ENCODE peak calls at places on chromosomes 4 and X, in seven cellular contexts. P, A, X, S, B, C and Z are unnamed samples.

GRCh38 chr4:6992728-6993655 is 50.2 kb upstream of the TADA2B start:
- DNase-seq in P (no peak), A (no peak), X (no peak), S (peak), B (no peak), C (no peak), Z (no peak)

GRCh38 chrX:80876877-80877276 is 67.2 kb upstream of the BRWD3 start:
- DNase-seq in P (peak), A (no peak), X (no peak), S (no peak), B (no peak), C (no peak), Z (no peak)

GRCh38 chr4:151166662-151167061 is 67.2 kb downstream of the RPS3A start:
- DNase-seq in P (no peak), A (no peak), X (no peak), S (peak), B (no peak), C (no peak), Z (no peak)

GRCh38 chrX:109855501-109855900 is 122.4 kb upstream of the ACSL4 start:
- DNase-seq in P (no peak), A (no peak), X (no peak), S (no peak), B (no peak), C (no peak), Z (no peak)

GRCh38 chr4:3009422-3009821 is 46.1 kb downstream of the GRK4 start:
- DNase-seq in P (peak), A (no peak), X (peak), S (no peak), B (no peak), C (no peak), Z (no peak)

GRCh38 chrX:33339219-33339618 is 127.9 kb upstream of the DMD start:
- DNase-seq in P (peak), A (no peak), X (peak), S (peak), B (no peak), C (no peak), Z (no peak)

GRCh38 chr4:38949416-38950051 is 81.9 kb downstream of the FAM114A1 start:
- DNase-seq in P (peak), A (no peak), X (no peak), S (no peak), B (peak), C (no peak), Z (no peak)

GRCh38 chr4:3440979-3441500 is 728 bp upstream of the HGFAC start:
- DNase-seq in P (peak), A (no peak), X (no peak), S (no peak), B (no peak), C (no peak), Z (peak)

GRCh38 chr4:98691588-98691987 is 33.2 kb upstream of the TSPAN5 start:
- DNase-seq in P (no peak), A (no peak), X (no peak), S (no peak), B (no peak), C (no peak), Z (no peak)

GRCh38 chr4:95511477-95511876 is 37.3 kb downstream of the UNC5C start:
- DNase-seq in P (no peak), A (no peak), X (no peak), S (no peak), B (no peak), C (no peak), Z (no peak)

GRCh38 chr4:2761035-2761923 is 5.1 kb upstream of the TNIP2 start:
- DNase-seq in P (peak), A (peak), X (peak), S (no peak), B (no peak), C (no peak), Z (no peak)

GRCh38 chr4:53012738-53013137 is 150.6 kb downstream of the RASL11B start:
- DNase-seq in P (no peak), A (no peak), X (no peak), S (no peak), B (no peak), C (no peak), Z (no peak)

GRCh38 chr4:59457576-59457975 is 1742.5 kb upstream of the ADGRL3 start:
- DNase-seq in P (no peak), A (no peak), X (no peak), S (no peak), B (no peak), C (no peak), Z (no peak)

GRCh38 chr4:81173213-81173612 is 41.8 kb downstream of the PRKG2 start:
- DNase-seq in P (peak), A (no peak), X (no peak), S (no peak), B (no peak), C (no peak), Z (no peak)

GRCh38 chr4:77818667-77819408 is at the start of gene CNOT6L:
- DNase-seq in P (peak), A (peak), X (peak), S (peak), B (peak), C (peak), Z (peak)

GRCh38 chrX:130110379-130111219 is at the start of gene ELF4:
- DNase-seq in P (no peak), A (no peak), X (peak), S (peak), B (peak), C (no peak), Z (no peak)

GRCh38 chr4:87108142-87108546 is 112.3 kb downstream of the KLHL8 start:
- DNase-seq in P (peak), A (no peak), X (no peak), S (peak), B (no peak), C (no peak), Z (no peak)

GRCh38 chr4:54192811-54193210 is 36.3 kb upstream of the PDGFRA start:
- DNase-seq in P (no peak), A (no peak), X (peak), S (no peak), B (no peak), C (no peak), Z (no peak)

GRCh38 chrX:40581333-40581910 is 652 bp downstream of the ATP6AP2 start:
- DNase-seq in P (peak), A (no peak), X (no peak), S (no peak), B (no peak), C (no peak), Z (no peak)

GRCh38 chr4:149345424-149345823 is 470.2 kb downstream of the IQCM start:
- DNase-seq in P (peak), A (no peak), X (no peak), S (no peak), B (no peak), C (no peak), Z (no peak)

GRCh38 chrX:40158036-40158706 is 60.4 kb upstream of the BCOR start:
- DNase-seq in P (no peak), A (no peak), X (peak), S (peak), B (no peak), C (peak), Z (peak)

DNA sequence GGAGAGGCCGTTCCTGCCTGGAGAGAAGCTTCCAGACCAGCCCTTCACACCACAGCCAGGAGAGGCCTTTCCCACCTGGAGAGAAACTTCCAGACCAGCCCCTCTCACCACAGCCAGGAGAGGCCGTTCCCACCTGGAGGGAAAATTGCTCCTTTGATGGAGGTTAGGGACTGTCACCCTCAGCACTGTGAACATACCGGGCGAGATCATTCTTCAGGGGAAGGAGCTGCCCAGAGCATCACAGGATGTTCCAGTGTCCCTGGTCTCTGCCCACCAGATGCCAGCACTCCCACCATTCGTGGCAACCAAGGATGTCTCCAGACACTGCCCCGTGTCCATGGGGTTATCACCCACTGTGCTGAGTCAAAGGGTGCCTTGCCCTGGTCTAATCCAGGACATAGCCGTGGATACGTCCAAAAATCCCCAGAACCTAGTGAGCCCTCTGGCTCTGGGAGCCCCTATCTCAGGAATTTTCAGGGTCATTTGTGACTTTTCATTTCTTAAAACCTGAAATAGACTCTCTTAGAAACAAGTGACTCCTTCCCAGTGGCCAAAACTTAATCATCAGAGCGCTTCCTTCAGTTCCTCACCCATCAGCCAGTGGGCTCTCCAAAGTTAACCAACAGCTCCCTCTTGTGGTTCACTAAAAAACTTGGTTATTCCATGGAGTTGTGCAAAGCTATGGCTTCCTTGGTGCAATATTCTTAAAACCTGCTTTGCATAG is 80.2 kb downstream of the CRMP1 start:
- DNase-seq in P (peak), A (peak), X (peak), S (peak), B (no peak), C (peak), Z (no peak)
- TF ChIP-seq CTCF in P (peak), A (peak), X (peak), S (peak), B (peak), C (peak), Z (peak)

DNA sequence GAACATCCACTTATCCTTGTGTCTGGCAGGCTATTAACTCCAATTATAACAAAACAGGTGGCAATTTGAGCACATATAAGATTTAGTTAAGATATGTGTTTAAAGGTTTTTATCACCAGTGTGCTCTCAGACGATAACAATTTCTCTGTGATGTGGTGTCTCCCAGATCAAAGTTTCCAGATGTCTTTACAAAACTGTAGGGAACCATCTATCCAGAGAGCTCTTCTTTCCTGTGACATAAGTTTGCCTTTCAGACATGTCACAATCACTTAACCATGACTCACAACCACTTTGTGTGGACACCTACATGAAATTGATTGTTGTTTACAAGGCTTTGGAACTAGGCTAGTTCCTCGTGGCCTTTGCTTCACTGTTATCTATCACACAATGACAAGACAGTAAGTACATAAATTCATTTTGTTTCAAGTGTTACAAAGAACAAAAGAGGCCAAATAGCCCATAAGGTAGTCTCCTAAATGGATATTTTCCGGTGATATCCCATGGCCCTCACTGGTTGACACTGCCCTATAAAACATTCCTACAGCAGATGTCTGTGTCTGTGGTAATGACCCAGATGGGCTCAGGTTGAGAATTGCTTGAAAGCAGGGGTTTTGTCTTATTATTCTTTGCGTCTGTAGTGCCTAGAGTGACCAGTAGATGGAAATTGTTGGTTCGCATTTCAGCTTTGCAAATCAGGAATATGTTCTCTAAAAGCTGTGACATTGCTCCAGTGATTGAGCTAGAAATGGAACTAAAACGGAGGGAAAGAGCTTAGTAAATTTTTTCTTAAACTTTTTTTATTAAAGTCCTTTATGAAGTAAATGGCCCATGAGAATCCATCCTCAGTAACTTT is 297.8 kb upstream of the FAM241A start:
- DNase-seq in P (no peak), A (no peak), X (no peak), S (no peak), B (no peak), C (no peak), Z (no peak)
- TF ChIP-seq CTCF in P (no peak), A (no peak), X (peak), S (peak), B (no peak), C (peak), Z (peak)

GRCh38 chr4:25863347-25863784 is 578 bp upstream of the SEL1L3 start:
- DNase-seq in P (no peak), A (no peak), X (peak), S (no peak), B (no peak), C (peak), Z (peak)
- TF ChIP-seq CTCF in P (peak), A (no peak), X (peak), S (no peak), B (no peak), C (peak), Z (no peak)

DNA sequence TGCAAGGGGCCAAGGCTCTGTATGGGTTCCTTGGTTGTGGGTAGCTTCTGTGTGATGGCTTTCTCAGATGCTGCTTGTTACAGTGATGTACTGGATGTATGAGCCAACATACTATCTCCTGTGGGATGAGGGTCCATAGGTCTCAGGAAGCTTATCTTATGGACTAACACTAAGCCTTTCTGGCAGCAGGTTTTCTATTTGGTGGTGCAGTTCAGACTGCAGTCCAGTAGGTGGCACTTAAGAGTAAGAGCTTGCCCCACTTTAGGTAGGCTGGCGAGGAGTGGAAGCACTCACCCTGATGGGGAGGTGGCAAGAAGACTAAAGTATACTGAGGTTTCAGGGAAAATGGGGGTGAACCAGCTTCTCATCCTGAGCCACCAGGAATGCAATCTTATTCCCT is 306.7 kb upstream of the MAOA start:
- DNase-seq in P (peak), A (no peak), X (peak), S (peak), B (peak), C (peak), Z (peak)
- TF ChIP-seq CTCF in P (peak), A (peak), X (peak), S (peak), B (peak), C (peak), Z (peak)